ENCODE peak calls at places on chromosomes 7 and 10, in seven cellular contexts. One of them, this sample, is unnamed.

GRCh38 chr10:129472696-129473555 is 5.9 kb downstream of the MGMT start:
- DNase-seq in fibroblast of pulmonary artery: no peak
- DNase-seq in retinal pigment epithelial cell: no peak
- DNase-seq in ovary: no peak
- DNase-seq in fibroblast of the aortic adventitia: no peak
- DNase-seq in psoas muscle: no peak
- DNase-seq in endothelial cell of umbilical vein: no peak
- DNase-seq in this sample: no peak

GRCh38 chr10:129758591-129759021 is 205.5 kb downstream of the EBF3 start:
- DNase-seq in fibroblast of pulmonary artery: no peak
- DNase-seq in retinal pigment epithelial cell: no peak
- DNase-seq in ovary: no peak
- DNase-seq in fibroblast of the aortic adventitia: no peak
- DNase-seq in psoas muscle: no peak
- DNase-seq in endothelial cell of umbilical vein: no peak
- DNase-seq in this sample: no peak

GRCh38 chr7:138886501-138886917 is 88.5 kb upstream of the ATP6V0A4 start:
- DNase-seq in fibroblast of pulmonary artery: peak; percentile 85
- DNase-seq in retinal pigment epithelial cell: peak; percentile 39
- DNase-seq in ovary: no peak
- DNase-seq in fibroblast of the aortic adventitia: peak; percentile 87
- DNase-seq in psoas muscle: no peak
- DNase-seq in endothelial cell of umbilical vein: peak; percentile 84
- DNase-seq in this sample: peak; percentile 26

GRCh38 chr7:36597099-36597773 is 127.1 kb downstream of the AOAH start:
- DNase-seq in fibroblast of pulmonary artery: no peak
- DNase-seq in retinal pigment epithelial cell: no peak
- DNase-seq in ovary: no peak
- DNase-seq in fibroblast of the aortic adventitia: no peak
- DNase-seq in psoas muscle: no peak
- DNase-seq in endothelial cell of umbilical vein: no peak
- DNase-seq in this sample: no peak

GRCh38 chr10:77919713-77920108 is 6.8 kb downstream of the DLG5 start:
- DNase-seq in fibroblast of pulmonary artery: peak; percentile 55
- DNase-seq in retinal pigment epithelial cell: no peak
- DNase-seq in ovary: no peak
- DNase-seq in fibroblast of the aortic adventitia: no peak
- DNase-seq in psoas muscle: no peak
- DNase-seq in endothelial cell of umbilical vein: no peak
- DNase-seq in this sample: no peak

GRCh38 chr7:78141533-78142281 is 343.1 kb downstream of the PHTF2 start:
- DNase-seq in fibroblast of pulmonary artery: peak; percentile 14
- DNase-seq in retinal pigment epithelial cell: no peak
- DNase-seq in ovary: no peak
- DNase-seq in fibroblast of the aortic adventitia: peak; percentile 58
- DNase-seq in psoas muscle: no peak
- DNase-seq in endothelial cell of umbilical vein: no peak
- DNase-seq in this sample: no peak

GRCh38 chr7:92002720-92003119 is 62.1 kb downstream of the AKAP9 start:
- DNase-seq in fibroblast of pulmonary artery: no peak
- DNase-seq in retinal pigment epithelial cell: no peak
- DNase-seq in ovary: no peak
- DNase-seq in fibroblast of the aortic adventitia: no peak
- DNase-seq in psoas muscle: no peak
- DNase-seq in endothelial cell of umbilical vein: no peak
- DNase-seq in this sample: no peak

GRCh38 chr7:150368098-150368883 is at the start of gene REPIN1:
- DNase-seq in fibroblast of pulmonary artery: peak; percentile 83
- DNase-seq in retinal pigment epithelial cell: peak; percentile 50
- DNase-seq in ovary: peak; percentile 93
- DNase-seq in fibroblast of the aortic adventitia: peak; percentile 73
- DNase-seq in psoas muscle: peak; percentile 97
- DNase-seq in endothelial cell of umbilical vein: peak; percentile 76
- DNase-seq in this sample: peak; percentile 94

GRCh38 chr7:121994625-121995410 is 121.9 kb downstream of the PTPRZ1 start:
- DNase-seq in fibroblast of pulmonary artery: peak; percentile 91
- DNase-seq in retinal pigment epithelial cell: peak; percentile 58
- DNase-seq in ovary: peak; percentile 50
- DNase-seq in fibroblast of the aortic adventitia: peak; percentile 90
- DNase-seq in psoas muscle: no peak
- DNase-seq in endothelial cell of umbilical vein: peak; percentile 69
- DNase-seq in this sample: peak; percentile 74

GRCh38 chr7:121562274-121562673 is 166.2 kb upstream of the FAM3C start:
- DNase-seq in fibroblast of pulmonary artery: peak; percentile 45
- DNase-seq in retinal pigment epithelial cell: peak; percentile 15
- DNase-seq in ovary: no peak
- DNase-seq in fibroblast of the aortic adventitia: peak; percentile 49
- DNase-seq in psoas muscle: no peak
- DNase-seq in endothelial cell of umbilical vein: no peak
- DNase-seq in this sample: no peak

GRCh38 chr7:157652954-157653826 is 316.4 kb downstream of the DNAJB6 start:
- DNase-seq in fibroblast of pulmonary artery: no peak
- DNase-seq in retinal pigment epithelial cell: no peak
- DNase-seq in ovary: no peak
- DNase-seq in fibroblast of the aortic adventitia: no peak
- DNase-seq in psoas muscle: no peak
- DNase-seq in endothelial cell of umbilical vein: no peak
- DNase-seq in this sample: no peak

GRCh38 chr10:112949128-112949823 is 771 bp upstream of the TCF7L2 start:
- DNase-seq in fibroblast of pulmonary artery: no peak
- DNase-seq in retinal pigment epithelial cell: no peak
- DNase-seq in ovary: no peak
- DNase-seq in fibroblast of the aortic adventitia: peak; percentile 48
- DNase-seq in psoas muscle: no peak
- DNase-seq in endothelial cell of umbilical vein: peak; percentile 53
- DNase-seq in this sample: no peak

GRCh38 chr10:70832236-70832635 is 16.5 kb downstream of the SGPL1 start:
- DNase-seq in fibroblast of pulmonary artery: no peak
- DNase-seq in retinal pigment epithelial cell: no peak
- DNase-seq in ovary: no peak
- DNase-seq in fibroblast of the aortic adventitia: no peak
- DNase-seq in psoas muscle: no peak
- DNase-seq in endothelial cell of umbilical vein: no peak
- DNase-seq in this sample: no peak

GRCh38 chr7:13990319-13990983 is 985 bp upstream of the ETV1 start:
- DNase-seq in fibroblast of pulmonary artery: peak; percentile 57
- DNase-seq in retinal pigment epithelial cell: no peak
- DNase-seq in ovary: no peak
- DNase-seq in fibroblast of the aortic adventitia: peak; percentile 50
- DNase-seq in psoas muscle: peak; percentile 58
- DNase-seq in endothelial cell of umbilical vein: peak; percentile 73
- DNase-seq in this sample: peak; percentile 37

GRCh38 chr10:52066383-52066782 is 247.7 kb upstream of the DKK1 start:
- DNase-seq in fibroblast of pulmonary artery: no peak
- DNase-seq in retinal pigment epithelial cell: no peak
- DNase-seq in ovary: no peak
- DNase-seq in fibroblast of the aortic adventitia: no peak
- DNase-seq in psoas muscle: no peak
- DNase-seq in endothelial cell of umbilical vein: no peak
- DNase-seq in this sample: no peak

DNA sequence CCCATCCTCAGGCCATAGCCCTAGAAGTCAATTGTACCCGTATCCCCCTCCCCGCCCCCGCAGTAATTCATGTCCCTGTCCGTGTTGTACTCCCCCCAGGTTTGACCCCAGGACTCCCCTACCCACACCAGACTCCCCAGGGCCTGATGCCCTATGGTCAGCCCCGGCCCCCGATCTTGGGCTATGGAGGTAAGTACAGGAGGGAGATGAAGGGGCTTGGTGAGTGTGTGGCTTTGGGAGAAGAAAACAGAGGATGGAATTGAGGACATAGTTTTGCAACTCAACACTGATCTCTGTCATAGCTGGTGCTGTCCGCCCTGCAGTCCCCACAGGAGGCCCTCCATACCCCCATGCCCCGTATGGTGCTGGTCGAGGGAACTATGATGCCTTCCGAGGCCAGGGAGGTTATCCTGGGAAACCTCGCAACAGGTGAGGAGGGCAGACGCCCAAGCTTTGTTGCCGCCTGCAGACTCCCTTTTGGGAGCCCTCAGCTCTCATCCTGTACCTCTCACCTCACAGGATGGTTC is 1.5 kb downstream of the UFSP1 start:
- DNase-seq in fibroblast of pulmonary artery: no peak
- DNase-seq in retinal pigment epithelial cell: no peak
- DNase-seq in ovary: peak; percentile 43
- DNase-seq in fibroblast of the aortic adventitia: no peak
- DNase-seq in psoas muscle: no peak
- DNase-seq in endothelial cell of umbilical vein: no peak
- DNase-seq in this sample: no peak
- H3K4me3 ChIP-seq in fibroblast of pulmonary artery: peak overlapping the region; percentile 65
- H3K4me3 ChIP-seq in retinal pigment epithelial cell: no peak overlapping the region
- H3K4me3 ChIP-seq in ovary: no peak overlapping the region
- H3K4me3 ChIP-seq in fibroblast of the aortic adventitia: peak overlapping the region; percentile 80
- H3K4me3 ChIP-seq in psoas muscle: peak overlapping the region; percentile 77
- H3K4me3 ChIP-seq in endothelial cell of umbilical vein: no peak overlapping the region
- H3K4me3 ChIP-seq in this sample: no peak overlapping the region

GRCh38 chr10:12068467-12069269 is at the start of gene DHTKD1:
- DNase-seq in fibroblast of pulmonary artery: peak; percentile 96
- DNase-seq in retinal pigment epithelial cell: peak; percentile 90
- DNase-seq in ovary: peak; percentile 100
- DNase-seq in fibroblast of the aortic adventitia: peak; percentile 93
- DNase-seq in psoas muscle: peak; percentile 99
- DNase-seq in endothelial cell of umbilical vein: peak; percentile 99
- DNase-seq in this sample: peak; percentile 99

GRCh38 chr10:12077580-12078180 is 8.9 kb downstream of the DHTKD1 start:
- DNase-seq in fibroblast of pulmonary artery: no peak
- DNase-seq in retinal pigment epithelial cell: no peak
- DNase-seq in ovary: no peak
- DNase-seq in fibroblast of the aortic adventitia: no peak
- DNase-seq in psoas muscle: no peak
- DNase-seq in endothelial cell of umbilical vein: no peak
- DNase-seq in this sample: no peak

DNA sequence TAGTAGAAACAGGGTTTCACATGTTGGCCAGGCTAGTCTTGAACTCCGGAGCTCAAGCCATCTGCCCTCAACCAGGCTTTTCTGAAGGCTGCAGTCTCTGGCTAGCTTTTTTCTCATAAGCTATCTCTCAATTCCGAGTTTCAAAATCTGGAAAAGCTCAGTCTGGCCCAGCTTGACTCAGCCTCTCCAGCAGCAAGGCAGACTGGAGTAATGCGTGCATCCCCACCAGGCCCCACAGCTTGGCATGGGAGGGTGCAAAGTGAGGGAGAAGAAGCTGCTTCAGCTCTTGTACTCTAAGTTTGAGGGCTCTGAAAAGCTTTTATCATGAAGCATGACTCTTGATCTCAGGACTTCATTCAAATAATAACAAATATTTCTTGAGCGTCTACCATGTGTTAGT is 4.8 kb downstream of the DHTKD1 start:
- DNase-seq in fibroblast of pulmonary artery: no peak
- DNase-seq in retinal pigment epithelial cell: no peak
- DNase-seq in ovary: no peak
- DNase-seq in fibroblast of the aortic adventitia: no peak
- DNase-seq in psoas muscle: no peak
- DNase-seq in endothelial cell of umbilical vein: no peak
- DNase-seq in this sample: no peak
- H3K4me3 ChIP-seq in fibroblast of pulmonary artery: no peak overlapping the region
- H3K4me3 ChIP-seq in retinal pigment epithelial cell: no peak overlapping the region
- H3K4me3 ChIP-seq in ovary: no peak overlapping the region
- H3K4me3 ChIP-seq in fibroblast of the aortic adventitia: no peak overlapping the region
- H3K4me3 ChIP-seq in psoas muscle: no peak overlapping the region
- H3K4me3 ChIP-seq in endothelial cell of umbilical vein: no peak overlapping the region
- H3K4me3 ChIP-seq in this sample: no peak overlapping the region

DNA sequence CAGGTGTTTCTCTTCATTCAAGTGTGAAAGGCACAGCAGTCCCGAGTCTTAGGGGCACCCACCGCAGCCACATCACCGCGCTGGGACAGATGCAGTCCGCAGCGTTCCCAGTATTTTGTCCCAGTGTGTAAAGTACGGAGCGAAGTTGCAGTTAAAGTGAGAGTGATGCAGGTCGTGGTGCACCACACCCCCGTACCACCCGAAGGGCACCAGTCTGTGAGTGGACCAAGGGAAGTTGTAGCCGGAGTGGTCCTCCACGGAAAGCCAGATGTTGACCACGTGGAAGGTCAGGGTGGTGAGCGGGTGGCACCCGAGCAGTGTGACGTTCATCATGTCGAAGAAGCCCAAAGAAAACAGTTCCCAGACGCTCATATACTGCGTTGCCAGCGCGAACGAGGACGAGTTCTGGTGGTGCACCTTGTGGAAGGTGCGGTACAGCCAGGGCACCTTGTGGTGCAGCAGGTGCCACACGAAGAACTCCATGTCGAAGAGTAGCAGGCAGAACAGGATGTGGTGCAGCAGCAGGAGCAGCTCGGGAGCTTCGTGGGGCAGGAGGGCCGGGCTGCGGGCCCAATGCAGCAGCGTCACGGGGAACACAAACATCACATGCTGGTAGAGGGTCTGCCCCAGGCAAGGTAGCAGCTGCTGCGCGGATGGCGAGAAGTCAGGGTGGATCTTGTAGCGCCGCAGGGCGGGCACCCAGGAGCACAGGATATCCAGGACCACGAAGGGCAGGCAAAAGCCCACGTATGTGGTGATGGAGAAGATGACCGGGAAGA is 526 bp downstream of the CH25H start:
- DNase-seq in fibroblast of pulmonary artery: peak; percentile 34
- DNase-seq in retinal pigment epithelial cell: no peak
- DNase-seq in ovary: peak; percentile 66
- DNase-seq in fibroblast of the aortic adventitia: peak; percentile 20
- DNase-seq in psoas muscle: peak; percentile 48
- DNase-seq in endothelial cell of umbilical vein: no peak
- DNase-seq in this sample: peak; percentile 26
- H3K4me3 ChIP-seq in fibroblast of pulmonary artery: peak overlapping the region; percentile 41
- H3K4me3 ChIP-seq in retinal pigment epithelial cell: peak overlapping the region; percentile 47
- H3K4me3 ChIP-seq in ovary: peak overlapping the region; percentile 47
- H3K4me3 ChIP-seq in fibroblast of the aortic adventitia: peak overlapping the region; percentile 60
- H3K4me3 ChIP-seq in psoas muscle: peak overlapping the region; percentile 65
- H3K4me3 ChIP-seq in endothelial cell of umbilical vein: peak overlapping the region; percentile 34
- H3K4me3 ChIP-seq in this sample: no peak overlapping the region

GRCh38 chr10:100339236-100339635 is 7.8 kb upstream of the SCD start:
- DNase-seq in fibroblast of pulmonary artery: no peak
- DNase-seq in retinal pigment epithelial cell: no peak
- DNase-seq in ovary: no peak
- DNase-seq in fibroblast of the aortic adventitia: no peak
- DNase-seq in psoas muscle: no peak
- DNase-seq in endothelial cell of umbilical vein: no peak
- DNase-seq in this sample: no peak
- H3K4me3 ChIP-seq in fibroblast of pulmonary artery: no peak overlapping the region
- H3K4me3 ChIP-seq in retinal pigment epithelial cell: no peak overlapping the region
- H3K4me3 ChIP-seq in ovary: no peak overlapping the region
- H3K4me3 ChIP-seq in fibroblast of the aortic adventitia: no peak overlapping the region
- H3K4me3 ChIP-seq in psoas muscle: no peak overlapping the region
- H3K4me3 ChIP-seq in endothelial cell of umbilical vein: no peak overlapping the region
- H3K4me3 ChIP-seq in this sample: no peak overlapping the region

DNA sequence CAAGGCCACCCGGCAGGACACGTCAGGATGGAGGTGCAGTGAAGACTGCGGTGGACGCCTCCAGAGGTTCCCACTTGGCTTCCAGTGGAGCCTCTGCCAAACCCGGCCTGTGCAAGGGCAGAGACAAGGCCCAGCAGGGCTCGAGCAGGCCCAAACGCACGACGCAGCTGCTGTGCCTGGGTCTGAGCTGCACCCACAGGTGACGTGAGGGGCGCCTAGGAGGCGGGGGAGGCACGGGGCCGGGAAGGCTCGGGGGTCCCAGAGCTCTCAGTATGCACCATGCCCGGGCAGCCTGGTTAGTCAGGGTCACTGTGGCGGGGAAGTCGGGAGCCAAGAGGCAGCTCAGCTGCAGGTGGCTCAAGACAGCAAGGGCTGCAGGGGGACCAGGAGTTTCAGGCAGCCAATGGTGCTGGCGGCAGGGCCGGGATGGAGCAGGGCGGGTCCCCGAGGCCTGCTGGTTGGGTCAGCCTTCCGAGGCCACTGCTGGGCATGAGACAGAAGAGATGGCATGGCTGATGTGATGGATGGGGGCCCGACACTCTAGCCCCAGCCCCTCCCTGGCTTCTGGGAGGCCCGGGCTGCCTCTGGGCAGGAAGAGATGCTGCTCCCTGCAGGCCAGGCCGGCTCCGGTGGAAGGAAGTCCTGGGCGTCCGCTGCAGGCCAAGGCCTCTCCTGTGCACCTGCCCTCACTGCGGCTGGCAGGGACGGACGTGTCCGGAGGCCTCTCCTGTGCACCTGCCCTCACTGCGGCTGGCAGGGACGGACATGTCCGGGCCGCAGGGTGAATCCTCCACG is 72.2 kb upstream of the CFAP46 start:
- DNase-seq in fibroblast of pulmonary artery: no peak
- DNase-seq in retinal pigment epithelial cell: no peak
- DNase-seq in ovary: no peak
- DNase-seq in fibroblast of the aortic adventitia: no peak
- DNase-seq in psoas muscle: no peak
- DNase-seq in endothelial cell of umbilical vein: no peak
- DNase-seq in this sample: no peak
- H3K4me3 ChIP-seq in fibroblast of pulmonary artery: no peak overlapping the region
- H3K4me3 ChIP-seq in retinal pigment epithelial cell: no peak overlapping the region
- H3K4me3 ChIP-seq in ovary: no peak overlapping the region
- H3K4me3 ChIP-seq in fibroblast of the aortic adventitia: no peak overlapping the region
- H3K4me3 ChIP-seq in psoas muscle: no peak overlapping the region
- H3K4me3 ChIP-seq in endothelial cell of umbilical vein: no peak overlapping the region
- H3K4me3 ChIP-seq in this sample: no peak overlapping the region